ENCODE peak calls at places on chromosomes 6 and 20, in eight cellular contexts. X is stimulated activated CD8-positive, alpha-beta memory T cell treated with anti-CD3 and anti-CD28 coated beads, Interleukin-2, amount 100 ng/mL, for 48 hours; A is heart left ventricle; L is stimulated activated CD4-positive, alpha-beta T cell treated with anti-CD3 and anti-CD28 coated beads, Interleukin-15, amount 100 ng/mL, for 1 hour; S is EH; U is EL; B is HEK293T; O is M059J. P is an unnamed sample.

GRCh38 chr6:112189494-112189893 is 64.9 kb downstream of the LAMA4 start:
- DNase-seq in A (no peak), X (no peak), O (no peak), L (no peak), B (no peak), S (peak; percentile 9), U (no peak), P (no peak)

GRCh38 chr6:13485923-13486557 is 1.4 kb downstream of the GFOD1 start:
- DNase-seq in L (no peak), X (no peak), U (peak; percentile 53), B (peak; percentile 55), A (peak; percentile 37), O (peak; percentile 64), S (peak; percentile 34), P (peak; percentile 57)

GRCh38 chr6:93176070-93176469 is 243.3 kb downstream of the EPHA7 start:
- DNase-seq in B (no peak), A (no peak), U (no peak), X (no peak), S (no peak), O (no peak), L (no peak), P (no peak)

GRCh38 chr6:46053034-46053933 is 37.6 kb upstream of the CLIC5 start:
- DNase-seq in A (peak; percentile 35), U (no peak), L (no peak), S (peak; percentile 39), X (no peak), O (no peak), B (no peak), P (no peak)

GRCh38 chr20:9942736-9943135 is 92.1 kb upstream of the ANKEF1 start:
- DNase-seq in O (no peak), U (no peak), S (no peak), A (no peak), B (no peak), L (no peak), X (no peak), P (no peak)

GRCh38 chr6:144214622-144215401 is 64.5 kb downstream of the STX11 start:
- DNase-seq in O (no peak), X (no peak), S (no peak), A (peak; percentile 23), U (no peak), B (no peak), L (no peak), P (peak; percentile 47)

GRCh38 chr20:38810926-38811325 is 5.4 kb downstream of the PPP1R16B start:
- DNase-seq in B (no peak), L (no peak), X (no peak), A (no peak), U (no peak), S (no peak), O (no peak), P (no peak)

GRCh38 chr20:60691966-60692615 is 560.0 kb upstream of the CDH4 start:
- DNase-seq in B (no peak), X (no peak), A (no peak), U (no peak), L (no peak), O (no peak), S (no peak), P (no peak)

GRCh38 chr6:89369009-89369408 is 16.5 kb upstream of the UBE2J1 start:
- DNase-seq in B (peak; percentile 46), O (peak; percentile 44), A (peak; percentile 69), X (no peak), U (peak; percentile 49), L (no peak), S (peak; percentile 71), P (peak; percentile 71)

GRCh38 chr20:52103469-52103910 is 88.1 kb downstream of the ZFP64 start:
- DNase-seq in B (no peak), O (no peak), X (no peak), U (peak; percentile 55), L (no peak), S (peak; percentile 28), A (no peak), P (no peak)

GRCh38 chr20:17471606-17472187 is 59.5 kb downstream of the BFSP1 start:
- DNase-seq in U (no peak), L (no peak), S (no peak), X (no peak), B (no peak), O (no peak), A (no peak), P (no peak)

GRCh38 chr20:20491110-20491783 is 123.3 kb downstream of the INSM1 start:
- DNase-seq in S (peak; percentile 58), B (no peak), O (peak; percentile 72), A (no peak), U (peak; percentile 27), L (no peak), X (peak; percentile 28), P (no peak)

GRCh38 chr20:57061058-57061900 is 205.2 kb downstream of the BMP7 start:
- DNase-seq in S (peak; percentile 46), A (no peak), U (peak; percentile 46), L (no peak), X (no peak), B (peak; percentile 72), O (peak; percentile 61), P (no peak)

GRCh38 chr6:52551483-52552277 is 25.2 kb downstream of the TRAM2 start:
- DNase-seq in A (peak; percentile 62), O (peak; percentile 99), U (peak; percentile 94), S (peak; percentile 88), B (no peak), L (no peak), X (no peak), P (peak; percentile 74)

GRCh38 chr20:4152696-4153235 is 137.4 kb upstream of the RNF24 start:
- DNase-seq in B (no peak), O (peak; percentile 66), S (peak; percentile 33), U (no peak), L (no peak), A (no peak), X (no peak), P (no peak)

GRCh38 chr20:63011798-63012197 is 5.0 kb upstream of the BHLHE23 start:
- DNase-seq in L (no peak), X (no peak), B (no peak), S (peak; percentile 13), U (no peak), A (no peak), O (peak; percentile 73), P (no peak)

GRCh38 chr6:43924222-43924702 is 154.3 kb downstream of the VEGFA start:
- DNase-seq in L (no peak), O (peak; percentile 76), U (peak; percentile 30), X (peak; percentile 54), A (no peak), B (no peak), S (no peak), P (no peak)

GRCh38 chr6:90284745-90285481 is 11.7 kb downstream of the BACH2 start:
- DNase-seq in B (peak; percentile 17), O (peak; percentile 38), U (peak; percentile 39), A (no peak), S (peak; percentile 28), X (no peak), L (no peak), P (no peak)

GRCh38 chr20:11296221-11296620 is 621.5 kb upstream of the BTBD3 start:
- DNase-seq in X (no peak), U (no peak), B (no peak), O (no peak), S (no peak), L (no peak), A (no peak), P (no peak)